ENCODE peak calls at places on chromosomes 16 and 17, in seven cellular contexts. D is lower lobe of right lung, M is neuronal stem cell, O is cardiac muscle cell, Z is GM23338, W is mammary epithelial cell, B is HFF-Myc. L is an unnamed sample.

GRCh38 chr16:2475413-2476344 is 752 bp downstream of the TBC1D24 start:
- DNase-seq in D (no peak), M (no peak), O (peak), Z (peak), W (no peak), B (no peak), L (peak)

GRCh38 chr17:70298929-70299529 is 129.7 kb downstream of the KCNJ2 start:
- DNase-seq in D (no peak), M (no peak), O (no peak), Z (no peak), W (no peak), B (no peak), L (no peak)

GRCh38 chr17:60252459-60252858 is 102.7 kb downstream of the CA4 start:
- DNase-seq in D (no peak), M (no peak), O (no peak), Z (no peak), W (no peak), B (no peak), L (no peak)

GRCh38 chr16:72961115-72961832 is 86.7 kb downstream of the ZFHX3 start:
- DNase-seq in D (no peak), M (no peak), O (no peak), Z (no peak), W (no peak), B (no peak), L (no peak)

GRCh38 chr16:86030116-86030515 is 131.2 kb downstream of the IRF8 start:
- DNase-seq in D (no peak), M (no peak), O (no peak), Z (no peak), W (no peak), B (no peak), L (no peak)

GRCh38 chr16:50804290-50804907 is 62.5 kb downstream of the CYLD start:
- DNase-seq in D (no peak), M (no peak), O (peak), Z (peak), W (no peak), B (no peak), L (no peak)

GRCh38 chr16:89467382-89467781 is 23.0 kb downstream of the ANKRD11 start:
- DNase-seq in D (no peak), M (no peak), O (no peak), Z (no peak), W (no peak), B (no peak), L (no peak)

GRCh38 chr17:32627233-32628008 is 140.6 kb downstream of the CDK5R1 start:
- DNase-seq in D (no peak), M (peak), O (no peak), Z (peak), W (no peak), B (no peak), L (no peak)

GRCh38 chr16:23060458-23061320 is 88.6 kb downstream of the USP31 start:
- DNase-seq in D (peak), M (peak), O (peak), Z (peak), W (peak), B (peak), L (peak)

GRCh38 chr17:78831688-78832540 is 8.7 kb downstream of the USP36 start:
- DNase-seq in D (peak), M (no peak), O (no peak), Z (no peak), W (no peak), B (no peak), L (no peak)

GRCh38 chr17:11535231-11535630 is 63.0 kb upstream of the DNAH9 start:
- DNase-seq in D (no peak), M (no peak), O (no peak), Z (no peak), W (no peak), B (no peak), L (no peak)

GRCh38 chr16:3674513-3675295 is 20.2 kb downstream of the DNASE1 start:
- DNase-seq in D (no peak), M (no peak), O (no peak), Z (peak), W (no peak), B (no peak), L (no peak)

GRCh38 chr17:10205549-10206185 is 7.3 kb upstream of the GAS7 start:
- DNase-seq in D (no peak), M (no peak), O (no peak), Z (peak), W (no peak), B (peak), L (no peak)

GRCh38 chr17:2398188-2398587 is 2.7 kb downstream of the MNT start:
- DNase-seq in D (no peak), M (no peak), O (no peak), Z (no peak), W (no peak), B (no peak), L (no peak)
- H3K4me3 ChIP-seq in D (peak), M (peak), O (peak), Z (peak), W (no peak), B (peak), L (no peak)

GRCh38 chr16:78348886-78349285 is 249.4 kb downstream of the WWOX start:
- DNase-seq in D (no peak), M (no peak), O (no peak), Z (no peak), W (no peak), B (no peak), L (no peak)

GRCh38 chr16:78352184-78352583 is 252.7 kb downstream of the WWOX start:
- DNase-seq in D (no peak), M (no peak), O (no peak), Z (no peak), W (no peak), B (no peak), L (no peak)

DNA sequence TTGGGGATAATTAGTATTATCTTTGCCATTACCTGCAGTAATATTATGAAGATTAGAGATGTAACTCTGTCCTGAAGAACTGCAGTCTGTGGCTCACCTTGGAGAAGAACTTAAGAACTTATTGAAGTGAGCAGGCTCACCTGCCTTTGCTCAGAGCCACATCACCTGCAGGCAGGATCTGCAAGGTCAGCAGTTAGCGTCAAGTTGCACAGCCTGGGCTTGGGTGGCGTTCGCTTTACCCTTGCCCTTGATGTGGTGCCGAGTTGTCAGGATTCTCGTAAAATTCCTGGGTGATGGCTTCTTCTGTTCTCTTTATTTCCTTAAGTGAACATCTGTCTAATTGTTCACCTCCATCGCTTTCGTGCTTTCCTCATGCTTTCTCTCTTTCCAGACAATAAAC is 254.2 kb downstream of the WWOX start:
- DNase-seq in D (no peak), M (no peak), O (no peak), Z (peak), W (no peak), B (no peak), L (no peak)
- H3K4me3 ChIP-seq in D (no peak), M (no peak), O (no peak), Z (no peak), W (no peak), B (no peak), L (no peak)

DNA sequence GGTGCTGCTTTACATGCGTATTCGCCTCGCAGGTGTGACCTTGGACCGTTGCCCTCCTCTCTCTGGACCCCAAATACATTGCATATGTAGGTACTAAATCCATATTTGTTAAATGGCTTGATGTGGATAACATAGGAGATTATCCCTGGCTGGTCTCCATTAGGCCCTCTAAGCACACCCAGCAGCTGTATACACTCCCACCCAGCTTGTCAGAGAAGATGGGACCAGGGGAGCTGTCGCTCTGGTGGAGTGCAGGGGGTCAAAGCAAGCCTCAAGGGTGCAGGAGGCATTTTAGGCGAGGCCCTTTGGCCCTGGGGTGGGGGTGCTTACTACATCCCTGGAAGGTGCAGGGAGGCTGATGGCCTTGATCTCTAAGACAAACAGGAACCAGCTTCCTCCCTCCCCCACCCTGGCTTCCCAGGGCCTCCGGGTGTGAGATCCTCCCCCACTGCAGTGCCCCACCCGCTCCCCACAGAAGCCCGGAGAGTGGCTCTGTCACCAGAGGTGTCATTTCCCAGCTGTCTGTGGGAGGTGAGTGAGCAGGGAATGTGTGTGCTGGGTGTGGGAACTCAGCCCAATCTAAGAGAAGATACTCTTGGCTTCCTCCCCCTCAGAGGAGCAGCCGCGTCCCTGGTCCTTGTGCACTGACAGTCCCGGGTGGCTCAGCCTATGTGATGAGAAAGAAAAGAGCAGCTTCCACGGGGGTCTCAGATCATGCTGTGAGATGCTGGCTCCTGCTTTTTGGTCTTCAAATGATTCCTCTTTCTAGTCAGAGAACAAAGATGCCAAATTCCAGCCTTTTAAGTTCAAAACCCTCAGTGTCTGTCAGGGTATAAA is 1.4 kb upstream of the VAMP2 start:
- DNase-seq in D (peak), M (no peak), O (peak), Z (peak), W (no peak), B (no peak), L (peak)
- H3K4me3 ChIP-seq in D (peak), M (peak), O (no peak), Z (peak), W (no peak), B (no peak), L (peak)

DNA sequence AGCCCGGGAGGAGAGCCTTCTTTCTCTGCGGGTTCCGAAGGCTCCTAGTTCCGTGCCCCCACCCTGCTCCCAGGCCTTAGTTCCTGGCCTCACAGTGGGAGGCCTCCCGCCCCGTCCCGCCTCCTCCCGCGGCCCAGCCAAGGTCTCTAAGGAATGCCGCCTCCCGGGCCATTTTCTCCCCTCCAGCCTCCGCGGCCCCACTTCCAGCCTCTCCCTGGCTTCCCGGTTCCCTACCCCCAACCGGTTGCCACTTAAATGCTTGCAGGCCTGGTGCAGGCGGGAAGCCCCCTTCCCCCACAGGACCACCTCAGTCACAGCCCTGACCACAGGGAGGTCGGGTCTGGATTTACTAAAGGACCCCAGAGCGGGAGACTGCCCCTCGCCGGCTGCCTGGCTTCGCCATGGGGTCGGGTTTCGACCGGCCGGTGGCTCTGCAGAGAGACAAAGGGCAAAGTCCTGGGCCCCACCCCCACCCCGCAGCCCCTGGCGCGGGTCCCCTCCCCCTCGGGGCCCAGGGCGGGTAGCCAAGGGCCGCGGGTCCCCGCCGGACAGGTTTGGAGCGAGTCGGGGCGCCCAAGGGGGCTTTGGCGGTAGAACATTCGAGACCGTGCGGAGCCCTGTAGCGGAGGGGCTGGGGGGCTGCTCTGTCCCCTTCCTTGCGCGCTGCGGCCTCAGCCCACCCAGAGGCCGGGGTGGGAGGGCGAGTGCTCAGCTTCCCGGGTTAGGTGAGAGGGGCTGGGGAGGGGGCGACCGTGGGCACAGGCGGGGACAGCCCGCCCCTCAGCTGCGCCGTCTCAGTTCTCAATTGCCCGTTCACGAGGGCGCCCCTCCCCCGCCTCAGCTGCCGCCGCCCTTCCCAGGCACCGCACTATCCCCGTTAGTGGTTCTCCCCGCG is 16.4 kb downstream of the IGF2BP1 start:
- DNase-seq in D (no peak), M (peak), O (peak), Z (peak), W (no peak), B (no peak), L (peak)
- H3K4me3 ChIP-seq in D (no peak), M (no peak), O (peak), Z (peak), W (no peak), B (peak), L (no peak)

GRCh38 chr16:10578474-10579316 is 1.7 kb downstream of the EMP2 start:
- DNase-seq in D (peak), M (no peak), O (peak), Z (no peak), W (peak), B (no peak), L (peak)
- H3K4me3 ChIP-seq in D (peak), M (no peak), O (peak), Z (no peak), W (peak), B (peak), L (peak)

GRCh38 chr16:760498-761343 is at the start of gene MSLN:
- DNase-seq in D (peak), M (no peak), O (no peak), Z (no peak), W (peak), B (no peak), L (peak)
- H3K4me3 ChIP-seq in D (peak), M (no peak), O (no peak), Z (no peak), W (no peak), B (no peak), L (no peak)

DNA sequence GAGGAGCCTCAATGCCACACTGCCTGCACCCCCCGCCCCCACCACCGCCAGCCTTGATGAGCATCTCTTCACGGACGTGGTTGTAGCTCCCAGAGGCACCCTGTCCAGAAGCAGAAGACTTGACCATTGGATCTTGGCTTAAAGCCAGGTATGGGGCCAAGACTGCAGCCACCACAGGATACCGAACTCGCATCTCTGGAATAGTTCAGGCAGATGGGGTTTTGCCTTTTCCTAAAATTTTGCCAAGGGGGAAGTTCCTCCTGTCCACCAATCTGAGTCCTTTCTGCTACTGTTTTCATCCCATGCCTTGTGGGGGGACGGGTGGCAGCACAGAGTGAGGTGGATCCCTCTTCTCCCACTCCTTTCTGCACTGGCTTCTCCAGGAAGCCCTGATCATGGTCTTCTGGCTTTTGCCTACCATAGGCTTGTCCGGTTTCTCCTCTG is 939 bp downstream of the CORO6 start:
- DNase-seq in D (no peak), M (no peak), O (no peak), Z (no peak), W (no peak), B (no peak), L (no peak)
- H3K4me3 ChIP-seq in D (peak), M (peak), O (peak), Z (peak), W (no peak), B (peak), L (peak)

DNA sequence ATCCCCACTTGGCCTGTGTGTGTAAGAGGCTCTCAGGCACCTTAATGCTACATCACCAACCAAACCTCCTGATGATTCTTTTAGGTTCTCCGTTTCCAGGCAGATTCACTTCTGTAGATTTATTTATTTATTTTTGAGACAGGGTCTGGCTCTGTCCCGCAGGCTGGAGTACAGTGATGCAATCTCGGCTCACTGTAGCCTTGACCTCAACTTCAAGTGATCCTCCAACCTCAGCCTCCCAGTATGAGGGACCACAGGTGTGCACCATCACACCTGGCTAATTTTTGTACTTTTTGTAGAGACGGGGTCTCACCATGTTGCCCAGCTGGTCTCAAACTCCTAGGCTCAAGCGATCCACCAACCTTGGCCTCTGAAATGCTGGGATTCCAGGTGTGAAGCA is 12.7 kb upstream of the MEOX1 start:
- DNase-seq in D (no peak), M (no peak), O (no peak), Z (no peak), W (no peak), B (no peak), L (no peak)
- H3K4me3 ChIP-seq in D (no peak), M (no peak), O (no peak), Z (no peak), W (no peak), B (no peak), L (no peak)